ENCODE peak calls at places on chromosomes 13 and 19, in seven cellular contexts. P is PC-9; K is CD8-positive, alpha-beta memory T cell; R is heart right ventricle; Z is ovary; C is naive thymus-derived CD4-positive, alpha-beta T cell; E is GM23248. W is an unnamed sample. For H3K4me1 and H3K36me3, the result is how much of the 10 kb centered on the place peaks cover.

GRCh38 chr19:873084-874019 is 13.9 kb downstream of the CFD start:
- DNase-seq in C (peak), R (no peak), E (peak), P (no peak), K (peak), Z (peak), W (peak)

GRCh38 chr19:41869374-41869955 is 7.6 kb upstream of the CD79A start:
- DNase-seq in E (no peak), K (no peak), C (no peak), Z (no peak), R (no peak), P (peak), W (no peak)

GRCh38 chr19:56291857-56292256 is 19.3 kb downstream of the EDDM13 start:
- DNase-seq in K (no peak), R (no peak), E (no peak), C (no peak), P (no peak), Z (no peak), W (no peak)

GRCh38 chr19:6604906-6605305 is 14.0 kb upstream of the CD70 start:
- DNase-seq in Z (no peak), C (no peak), K (no peak), E (no peak), P (no peak), R (no peak), W (no peak)

GRCh38 chr13:41995946-41996345 is 35.0 kb upstream of the VWA8 start:
- DNase-seq in E (peak), P (no peak), Z (no peak), C (no peak), K (no peak), R (no peak), W (peak)

GRCh38 chr13:73776137-73776785 is 357.9 kb downstream of the KLF12 start:
- DNase-seq in R (no peak), C (no peak), Z (no peak), K (no peak), E (no peak), P (no peak), W (no peak)

GRCh38 chr13:50636007-50636704 is 207.3 kb downstream of the DLEU7 start:
- DNase-seq in K (no peak), P (no peak), E (no peak), C (no peak), R (no peak), Z (no peak), W (peak)

GRCh38 chr13:106534844-106535551 is 464 bp downstream of the EFNB2 start:
- DNase-seq in P (no peak), Z (peak), R (no peak), C (peak), E (peak), K (peak), W (peak)

GRCh38 chr19:39126593-39127187 is 1.1 kb downstream of the PAK4 start:
- DNase-seq in R (no peak), E (peak), K (no peak), Z (no peak), P (peak), C (no peak), W (no peak)

GRCh38 chr13:23748591-23748990 is 140.6 kb downstream of the MIPEP start:
- DNase-seq in Z (no peak), C (no peak), P (no peak), R (no peak), E (no peak), K (no peak), W (no peak)
- H3K4me1 ChIP-seq in Z (under half), C (under half), P (under half), R (under half), E (under half), K (under half), W (under half)

GRCh38 chr19:45767881-45768643 is 990 bp downstream of the SIX5 start:
- DNase-seq in R (peak), P (peak), E (peak), K (no peak), C (no peak), Z (peak), W (peak)
- H3K27ac ChIP-seq in R (peak), P (peak), E (peak), K (peak), C (no peak), Z (peak), W (peak)

DNA sequence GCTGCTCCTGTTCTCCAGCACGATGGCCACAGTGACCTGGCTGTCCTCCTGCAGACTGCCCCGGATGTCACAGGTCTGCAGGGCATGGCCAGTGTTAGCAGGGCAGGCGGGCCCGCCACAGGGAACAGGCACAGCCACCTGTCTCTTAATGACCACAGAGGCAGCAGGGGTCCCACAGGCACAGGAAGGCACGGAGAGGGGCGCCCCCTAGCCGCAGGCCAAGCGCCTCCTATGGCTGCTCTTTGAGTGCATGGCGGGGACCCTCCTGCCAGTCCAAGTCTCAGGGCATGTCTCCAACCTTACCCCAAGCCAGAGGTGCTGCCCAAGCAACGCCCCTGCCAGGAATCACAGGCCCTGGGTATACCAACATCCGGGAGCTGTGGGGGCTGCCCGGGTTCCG is 14.1 kb downstream of the IZUMO4 start:
- DNase-seq in Z (no peak), K (no peak), E (no peak), P (no peak), C (no peak), R (no peak), W (no peak)
- H3K36me3 ChIP-seq in Z (under half), K (under half), E (under half), P (under half), C (under half), R (half or more), W (half or more)

GRCh38 chr19:52176574-52176973 is 5.2 kb upstream of the ZNF836 start:
- DNase-seq in C (no peak), R (no peak), K (no peak), P (peak), E (no peak), Z (no peak), W (no peak)
- H3K4me1 ChIP-seq in C (under half), R (under half), K (under half), P (under half), E (under half), Z (under half), W (under half)

W was measured in cardiac muscle cell.